ENCODE peak calls at places on chromosome 22, in ten cellular contexts. K, Z, M, F, N, G, W, E, O and A are unnamed samples.
A peak's percentile ranks its signal among the peaks of the same experiment; 100 is the strongest.

GRCh38 chr22:18065256-18065655 is 12.5 kb upstream of the PEX26 start:
- DNase-seq in K (no peak), Z (no peak), M (no peak), F (no peak), N (no peak), G (no peak), W (no peak), E (no peak), O (peak; percentile 27), A (no peak)

GRCh38 chr22:17368727-17369552 is at the start of gene CECR2:
- DNase-seq in K (peak; percentile 67), Z (no peak), M (no peak), F (peak; percentile 78), N (peak; percentile 64), G (no peak), W (no peak), E (no peak), O (peak; percentile 95), A (no peak)

GRCh38 chr22:27378343-27378800 is 423.2 kb downstream of the MN1 start:
- DNase-seq in K (peak; percentile 44), Z (no peak), M (no peak), F (no peak), N (no peak), G (no peak), W (no peak), E (no peak), O (peak; percentile 17), A (no peak)

GRCh38 chr22:37258810-37259472 is 14.9 kb upstream of the RAC2 start:
- DNase-seq in K (no peak), Z (no peak), M (no peak), F (no peak), N (no peak), G (no peak), W (no peak), E (no peak), O (no peak), A (no peak)

GRCh38 chr22:35559354-35560005 is 18.8 kb downstream of the RASD2 start:
- DNase-seq in K (no peak), Z (no peak), M (no peak), F (no peak), N (no peak), G (no peak), W (no peak), E (no peak), O (no peak), A (no peak)

GRCh38 chr22:19149047-19149883 is 827 bp downstream of the GSC2 start:
- DNase-seq in K (peak; percentile 5), Z (no peak), M (no peak), F (no peak), N (peak; percentile 36), G (no peak), W (no peak), E (peak; percentile 12), O (peak; percentile 67), A (no peak)

GRCh38 chr22:33321466-33321865 is 263.3 kb upstream of the SYN3 start:
- DNase-seq in K (no peak), Z (no peak), M (no peak), F (no peak), N (no peak), G (no peak), W (no peak), E (no peak), O (no peak), A (peak; percentile 13)

GRCh38 chr22:22545084-22545483 is 14.0 kb downstream of the PRAME start:
- DNase-seq in K (no peak), Z (no peak), M (no peak), F (no peak), N (no peak), G (no peak), W (no peak), E (no peak), O (no peak), A (no peak)

GRCh38 chr22:36383110-36383581 is 4.6 kb downstream of the MYH9 start:
- DNase-seq in K (peak; percentile 60), Z (no peak), M (no peak), F (no peak), N (no peak), G (no peak), W (peak; percentile 68), E (peak; percentile 94), O (no peak), A (peak; percentile 89)

GRCh38 chr22:44994399-44995281 is 15.2 kb downstream of the PHF21B start:
- DNase-seq in K (no peak), Z (no peak), M (no peak), F (peak; percentile 49), N (no peak), G (no peak), W (no peak), E (no peak), O (no peak), A (no peak)

GRCh38 chr22:28948404-28948803 is 65.0 kb downstream of the ZNRF3 start:
- DNase-seq in K (no peak), Z (no peak), M (no peak), F (no peak), N (no peak), G (no peak), W (no peak), E (no peak), O (no peak), A (no peak)

GRCh38 chr22:45503071-45503815 is 560 bp downstream of the FBLN1 start:
- DNase-seq in K (no peak), Z (no peak), M (no peak), F (no peak), N (no peak), G (no peak), W (no peak), E (no peak), O (peak; percentile 76), A (no peak)

GRCh38 chr22:39546889-39547586 is 14.5 kb upstream of the RPS19BP1 start:
- DNase-seq in K (no peak), Z (no peak), M (no peak), F (no peak), N (no peak), G (no peak), W (no peak), E (peak; percentile 39), O (no peak), A (no peak)

GRCh38 chr22:20966883-20967696 is at the start of gene AIFM3:
- DNase-seq in K (no peak), Z (no peak), M (no peak), F (no peak), N (no peak), G (no peak), W (no peak), E (no peak), O (peak; percentile 24), A (no peak)
- H3K4me3 ChIP-seq in K (no peak within 1 kb of the TSS), Z (no peak within 1 kb of the TSS), M (no peak within 1 kb of the TSS), F (no peak within 1 kb of the TSS), N (no peak within 1 kb of the TSS), G (no peak within 1 kb of the TSS), W (no peak within 1 kb of the TSS), E (no peak within 1 kb of the TSS), O (no peak within 1 kb of the TSS), A (no peak within 1 kb of the TSS)

GRCh38 chr22:30569674-30570202 is 4.7 kb downstream of the GAL3ST1 start:
- DNase-seq in K (no peak), Z (no peak), M (no peak), F (no peak), N (no peak), G (no peak), W (no peak), E (no peak), O (no peak), A (no peak)
- TF ChIP-seq CTCF in K (no peak), Z (no peak), M (no peak), F (no peak), N (no peak), G (no peak), W (no peak), E (no peak), O (no peak), A (no peak)

GRCh38 chr22:49790912-49791311 is 36.8 kb downstream of the BRD1 start:
- DNase-seq in K (no peak), Z (no peak), M (no peak), F (no peak), N (no peak), G (no peak), W (no peak), E (peak; percentile 40), O (no peak), A (no peak)

GRCh38 chr22:49791682-49792081 is 36.0 kb downstream of the BRD1 start:
- DNase-seq in K (no peak), Z (no peak), M (no peak), F (no peak), N (no peak), G (no peak), W (no peak), E (no peak), O (no peak), A (no peak)

GRCh38 chr22:49787861-49788260 is 39.8 kb downstream of the BRD1 start:
- DNase-seq in K (no peak), Z (no peak), M (no peak), F (no peak), N (no peak), G (no peak), W (no peak), E (no peak), O (no peak), A (no peak)

GRCh38 chr22:49788492-49788891 is 39.2 kb downstream of the BRD1 start:
- DNase-seq in K (peak; percentile 29), Z (no peak), M (no peak), F (no peak), N (peak; percentile 58), G (peak; percentile 81), W (no peak), E (peak; percentile 30), O (no peak), A (no peak)

GRCh38 chr22:49789289-49790141 is 38.2 kb downstream of the BRD1 start:
- DNase-seq in K (peak; percentile 70), Z (no peak), M (no peak), F (no peak), N (no peak), G (peak; percentile 57), W (peak; percentile 50), E (peak; percentile 55), O (no peak), A (no peak)
- H3K4me3 ChIP-seq in K (no peak overlapping the region), Z (no peak overlapping the region), M (no peak overlapping the region), F (no peak overlapping the region), N (no peak overlapping the region), G (no peak overlapping the region), W (peak overlapping the region; percentile 54), E (no peak overlapping the region), O (no peak overlapping the region), A (no peak overlapping the region)

DNA sequence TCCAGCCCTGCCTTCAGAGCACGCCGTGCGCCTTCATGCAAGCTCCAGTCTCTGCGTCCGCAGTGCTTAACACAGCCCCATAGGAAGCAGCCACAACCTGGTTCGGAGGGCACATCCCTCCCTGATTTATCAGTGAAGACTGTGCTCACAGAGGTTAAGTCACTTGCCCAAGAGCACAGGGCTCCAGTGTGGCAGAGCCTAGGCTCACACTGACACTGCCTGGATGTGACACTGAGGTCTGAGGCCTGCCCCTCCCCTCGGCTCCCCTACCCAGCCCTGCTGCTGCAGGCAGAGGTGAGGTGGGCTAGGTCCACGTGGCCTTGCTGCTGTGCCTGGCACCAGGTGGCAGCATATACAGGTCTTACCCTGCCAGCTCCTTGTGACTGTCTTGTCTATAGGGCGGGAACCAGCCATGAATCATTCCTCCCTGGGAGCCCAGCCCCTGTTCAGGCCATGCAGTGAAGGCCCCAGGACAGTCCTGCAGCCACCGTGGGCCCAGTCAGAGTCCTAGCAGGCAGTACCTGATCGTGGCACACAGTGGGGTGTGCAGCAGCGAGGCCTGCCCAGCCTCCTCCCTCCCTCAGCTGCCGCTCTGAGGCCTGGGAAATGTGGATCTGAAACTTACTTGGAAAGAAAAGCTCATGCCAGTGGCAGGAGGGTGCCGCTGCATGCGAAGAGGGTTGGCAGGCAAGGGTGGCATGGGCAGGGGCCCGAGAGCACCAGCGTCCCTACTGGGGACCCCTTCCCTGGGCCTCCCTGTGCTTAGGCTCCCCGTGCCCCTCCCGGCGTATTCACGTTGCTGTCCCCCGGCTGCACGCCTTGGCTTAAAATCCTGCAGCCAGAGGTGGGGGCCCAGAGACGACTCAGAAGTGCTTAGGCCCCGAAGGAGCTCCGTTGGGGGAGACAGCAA is 1.2 kb upstream of the CERK start:
- DNase-seq in K (peak; percentile 51), Z (no peak), M (peak; percentile 75), F (peak; percentile 80), N (no peak), G (peak; percentile 44), W (peak; percentile 27), E (peak; percentile 56), O (peak; percentile 36), A (no peak)
- TF ChIP-seq CTCF in K (no peak), Z (no peak), M (peak; percentile 86), F (peak; percentile 41), N (no peak), G (no peak), W (no peak), E (peak; percentile 14), O (no peak), A (peak; percentile 17)